ENCODE peak calls at places on chromosome 9, in ten cellular contexts. G, A, S, E, K, Z, J, R, F and U are unnamed samples.

GRCh38 chr9:93450817-93451761 is at the start of gene FAM120A:
- DNase-seq in G (no peak), A (peak), S (peak), E (peak), K (peak), Z (peak), J (peak), R (peak), F (peak), U (no peak)

GRCh38 chr9:97387936-97388684 is 23.8 kb upstream of the TDRD7 start:
- DNase-seq in G (no peak), A (no peak), S (no peak), E (no peak), K (no peak), Z (no peak), J (no peak), R (no peak), F (no peak), U (no peak)

GRCh38 chr9:70263421-70263820 is 4.6 kb downstream of the SMC5 start:
- DNase-seq in G (no peak), A (no peak), S (no peak), E (no peak), K (no peak), Z (peak), J (no peak), R (peak), F (no peak), U (no peak)

GRCh38 chr9:74777136-74777879 is 110.4 kb downstream of the TRPM6 start:
- DNase-seq in G (no peak), A (peak), S (peak), E (peak), K (peak), Z (peak), J (no peak), R (peak), F (peak), U (no peak)

GRCh38 chr9:71115448-71115975 is 5.9 kb downstream of the TRPM3 start:
- DNase-seq in G (no peak), A (no peak), S (no peak), E (no peak), K (no peak), Z (no peak), J (no peak), R (no peak), F (no peak), U (no peak)

GRCh38 chr9:129597355-129598088 is 23.4 kb downstream of the C9orf50 start:
- DNase-seq in G (no peak), A (peak), S (no peak), E (peak), K (peak), Z (peak), J (peak), R (peak), F (peak), U (no peak)

GRCh38 chr9:100473271-100474081 is 527 bp downstream of the TMEFF1 start:
- DNase-seq in G (no peak), A (peak), S (no peak), E (peak), K (peak), Z (peak), J (no peak), R (peak), F (no peak), U (no peak)

GRCh38 chr9:107488400-107489143 is 997 bp downstream of the KLF4 start:
- DNase-seq in G (no peak), A (peak), S (peak), E (peak), K (peak), Z (peak), J (peak), R (peak), F (peak), U (no peak)

GRCh38 chr9:132647806-132648205 is 22.0 kb downstream of the DDX31 start:
- DNase-seq in G (no peak), A (no peak), S (no peak), E (no peak), K (no peak), Z (peak), J (no peak), R (no peak), F (no peak), U (no peak)

GRCh38 chr9:74940600-74940999 is 12.1 kb downstream of the C9orf40 start:
- DNase-seq in G (no peak), A (no peak), S (no peak), E (no peak), K (no peak), Z (peak), J (no peak), R (no peak), F (no peak), U (no peak)

GRCh38 chr9:87546704-87547103 is 49.0 kb downstream of the DAPK1 start:
- DNase-seq in G (no peak), A (no peak), S (peak), E (no peak), K (no peak), Z (no peak), J (no peak), R (peak), F (no peak), U (no peak)

GRCh38 chr9:8365029-8365428 is 565.5 kb upstream of the DMAC1 start:
- DNase-seq in G (no peak), A (no peak), S (peak), E (no peak), K (no peak), Z (peak), J (no peak), R (peak), F (no peak), U (no peak)

GRCh38 chr9:99354104-99354503 is 132.0 kb downstream of the SEC61B start:
- DNase-seq in G (no peak), A (no peak), S (no peak), E (no peak), K (no peak), Z (no peak), J (no peak), R (no peak), F (no peak), U (no peak)

GRCh38 chr9:126756876-126757415 is 47.9 kb upstream of the ZBTB43 start:
- DNase-seq in G (no peak), A (no peak), S (no peak), E (no peak), K (no peak), Z (no peak), J (no peak), R (no peak), F (no peak), U (no peak)

GRCh38 chr9:96020822-96021615 is 145.5 kb downstream of the ERCC6L2 start:
- DNase-seq in G (no peak), A (no peak), S (peak), E (peak), K (no peak), Z (no peak), J (no peak), R (peak), F (no peak), U (no peak)

GRCh38 chr9:93080406-93080805 is 15.6 kb upstream of the CARD19 start:
- DNase-seq in G (no peak), A (no peak), S (no peak), E (peak), K (no peak), Z (no peak), J (peak), R (no peak), F (no peak), U (no peak)

GRCh38 chr9:17613723-17614122 is 34.9 kb downstream of the SH3GL2 start:
- DNase-seq in G (peak), A (no peak), S (no peak), E (no peak), K (no peak), Z (peak), J (no peak), R (peak), F (no peak), U (peak)

GRCh38 chr9:98087420-98088354 is 31.2 kb downstream of the NANS start:
- DNase-seq in G (no peak), A (peak), S (peak), E (peak), K (peak), Z (peak), J (peak), R (peak), F (peak), U (no peak)

GRCh38 chr9:131237931-131238401 is 38.3 kb downstream of the FAM78A start:
- DNase-seq in G (no peak), A (peak), S (peak), E (peak), K (peak), Z (peak), J (peak), R (peak), F (peak), U (peak)

GRCh38 chr9:126612329-126612812 is 1.4 kb upstream of the LMX1B start:
- DNase-seq in G (no peak), A (no peak), S (no peak), E (no peak), K (no peak), Z (no peak), J (no peak), R (no peak), F (no peak), U (no peak)

GRCh38 chr9:119852399-119852798 is 483.2 kb upstream of the BRINP1 start:
- DNase-seq in G (no peak), A (no peak), S (no peak), E (no peak), K (no peak), Z (no peak), J (no peak), R (no peak), F (no peak), U (no peak)

GRCh38 chr9:12185856-12186255 is 507.3 kb upstream of the TYRP1 start:
- DNase-seq in G (no peak), A (no peak), S (no peak), E (no peak), K (no peak), Z (no peak), J (no peak), R (no peak), F (no peak), U (no peak)

GRCh38 chr9:77575785-77576184 is 72.3 kb downstream of the GNA14 start:
- DNase-seq in G (no peak), A (no peak), S (no peak), E (no peak), K (no peak), Z (peak), J (no peak), R (peak), F (no peak), U (no peak)

GRCh38 chr9:114138537-114138936 is 16.8 kb upstream of the COL27A1 start:
- DNase-seq in G (no peak), A (no peak), S (no peak), E (no peak), K (no peak), Z (no peak), J (no peak), R (no peak), F (no peak), U (no peak)

GRCh38 chr9:11312976-11313375 is 700.2 kb upstream of the PTPRD start:
- DNase-seq in G (no peak), A (no peak), S (peak), E (no peak), K (no peak), Z (no peak), J (peak), R (no peak), F (no peak), U (no peak)

GRCh38 chr9:91489391-91489899 is 65.8 kb upstream of the NFIL3 start:
- DNase-seq in G (no peak), A (no peak), S (peak), E (no peak), K (no peak), Z (peak), J (no peak), R (peak), F (no peak), U (peak)

DNA sequence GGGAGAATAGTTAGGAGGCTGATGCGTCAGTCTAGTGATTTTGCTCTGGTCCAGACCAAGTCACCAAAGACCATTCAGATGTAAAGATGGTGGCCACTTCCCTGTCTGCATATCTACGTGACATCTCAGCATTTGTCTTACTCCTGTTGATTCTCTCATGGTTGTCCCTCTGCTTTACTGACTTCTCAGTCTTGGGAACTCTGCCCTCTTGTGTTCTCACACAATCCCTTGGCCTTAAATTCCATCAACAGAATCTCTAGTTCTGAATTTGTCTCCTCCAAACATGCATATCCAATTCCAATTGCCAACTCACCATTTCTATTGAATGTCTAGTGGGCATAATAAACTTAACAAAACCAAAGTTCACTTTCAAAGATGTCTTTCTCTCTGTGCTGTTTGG is 147.8 kb downstream of the SLC24A2 start:
- DNase-seq in G (no peak), A (no peak), S (no peak), E (no peak), K (no peak), Z (no peak), J (no peak), R (peak), F (no peak), U (peak)
- TF ChIP-seq CTCF in G (peak), A (no peak), S (no peak), E (no peak), K (no peak), Z (no peak), J (no peak), R (no peak), F (no peak), U (peak)

GRCh38 chr9:33273266-33273971 is 8.6 kb downstream of the CHMP5 start:
- DNase-seq in G (no peak), A (no peak), S (no peak), E (no peak), K (no peak), Z (peak), J (no peak), R (no peak), F (no peak), U (no peak)
- H3K4me3 ChIP-seq in G (no peak), A (no peak), S (no peak), E (no peak), K (no peak), Z (no peak), J (no peak), R (no peak), F (no peak), U (no peak)

GRCh38 chr9:14870086-14870485 is 40.1 kb downstream of the FREM1 start:
- DNase-seq in G (no peak), A (no peak), S (no peak), E (no peak), K (no peak), Z (no peak), J (no peak), R (no peak), F (no peak), U (no peak)
- TF ChIP-seq CTCF in G (no peak), A (no peak), S (no peak), E (no peak), K (no peak), Z (no peak), J (no peak), R (no peak), F (no peak), U (no peak)

DNA sequence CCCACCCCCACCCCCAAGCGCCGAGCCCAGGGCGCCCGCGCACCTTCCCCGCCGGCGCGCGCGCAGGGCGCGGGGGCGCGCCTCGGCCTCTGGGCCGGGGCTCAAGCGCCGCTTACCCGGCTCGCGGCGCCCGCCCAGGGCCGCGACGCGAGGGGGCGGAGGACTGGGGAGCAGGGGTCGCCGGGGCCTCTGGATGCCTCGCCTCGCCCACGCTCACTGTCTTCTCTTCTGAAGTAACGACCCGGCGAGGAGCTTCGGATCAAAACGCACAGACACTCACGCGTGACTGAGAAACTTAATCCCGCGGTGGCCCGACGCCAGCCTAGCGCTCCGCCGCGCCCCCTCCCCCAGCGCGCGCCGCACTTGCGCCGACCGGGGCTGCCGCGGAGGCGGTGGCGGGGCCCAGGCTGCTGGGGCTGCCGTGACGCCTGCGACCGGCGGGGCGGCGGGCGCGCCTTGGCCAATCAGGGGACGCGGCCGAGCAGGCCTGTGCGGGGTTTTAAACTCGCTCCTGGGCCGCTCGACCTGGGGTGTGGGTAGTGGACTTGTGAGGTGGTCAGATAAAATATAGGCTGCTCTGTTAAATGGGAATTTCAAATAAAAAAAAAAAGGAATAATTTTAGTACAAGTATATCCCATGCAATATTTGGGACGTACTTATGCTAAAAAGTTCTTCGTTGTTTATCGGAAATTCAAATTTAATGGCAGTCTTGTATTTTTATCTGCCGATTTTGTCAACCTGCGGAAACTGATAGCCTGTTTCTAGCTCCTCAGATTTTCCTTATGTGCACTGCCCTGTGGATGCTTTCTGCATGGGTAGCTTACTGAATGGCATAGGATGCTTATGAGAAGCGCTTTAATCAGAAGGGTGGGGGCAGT is at the start of gene MPDZ:
- DNase-seq in G (no peak), A (peak), S (peak), E (peak), K (peak), Z (peak), J (peak), R (peak), F (peak), U (no peak)
- H3K4me3 ChIP-seq in G (peak), A (peak), S (peak), E (peak), K (peak), Z (peak), J (peak), R (peak), F (peak), U (peak)

DNA sequence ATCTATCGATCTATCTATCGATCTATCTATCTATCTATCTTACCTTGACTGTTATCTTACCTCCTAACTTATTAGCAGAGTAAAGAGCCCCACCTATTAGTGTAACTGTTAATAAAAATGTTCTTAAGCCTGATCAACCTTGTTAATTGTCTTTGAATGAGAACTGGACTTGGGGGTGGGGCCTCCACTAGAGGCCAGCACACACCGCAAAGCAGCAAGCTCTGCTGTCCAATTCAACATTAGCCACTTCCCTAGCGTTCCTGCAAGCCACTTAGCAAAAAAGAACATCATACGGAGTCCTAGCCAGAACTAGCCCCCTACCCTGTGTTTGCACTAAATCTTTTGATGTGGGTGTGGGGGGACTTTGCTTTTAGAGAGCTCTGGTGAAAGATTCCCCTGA is 515.8 kb downstream of the KDM4C start:
- DNase-seq in G (no peak), A (no peak), S (no peak), E (no peak), K (no peak), Z (peak), J (no peak), R (peak), F (peak), U (peak)
- TF ChIP-seq CTCF in G (peak), A (peak), S (peak), E (peak), K (no peak), Z (peak), J (peak), R (peak), F (peak), U (peak)

DNA sequence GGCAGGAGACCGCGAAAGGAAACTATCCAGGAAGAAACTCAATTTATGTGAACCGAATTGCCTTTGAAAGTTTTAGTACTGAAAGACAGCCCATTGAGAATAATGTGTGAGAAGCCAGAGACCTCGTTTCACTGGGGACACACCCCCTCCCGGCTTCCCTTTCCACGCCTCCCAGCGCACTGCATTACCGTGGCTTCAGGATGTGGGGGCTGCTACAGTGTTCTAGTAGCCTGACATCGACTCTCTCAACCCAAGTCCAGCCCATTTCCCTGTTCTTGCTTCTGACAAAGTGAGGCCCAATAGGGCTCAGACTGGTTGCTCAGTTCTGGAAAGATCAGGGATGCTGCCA is 3.5 kb downstream of the PAX5 start:
- DNase-seq in G (no peak), A (no peak), S (no peak), E (no peak), K (no peak), Z (no peak), J (no peak), R (no peak), F (no peak), U (no peak)
- H3K4me3 ChIP-seq in G (no peak), A (no peak), S (no peak), E (no peak), K (no peak), Z (no peak), J (no peak), R (no peak), F (no peak), U (no peak)

GRCh38 chr9:3477236-3477834 is 48.5 kb downstream of the RFX3 start:
- DNase-seq in G (no peak), A (no peak), S (no peak), E (no peak), K (no peak), Z (no peak), J (no peak), R (no peak), F (no peak), U (no peak)

GRCh38 chr9:3475300-3476020 is 50.3 kb downstream of the RFX3 start:
- DNase-seq in G (no peak), A (peak), S (no peak), E (no peak), K (no peak), Z (no peak), J (no peak), R (no peak), F (no peak), U (no peak)

GRCh38 chr9:3468407-3469205 is 57.2 kb downstream of the RFX3 start:
- DNase-seq in G (no peak), A (no peak), S (no peak), E (no peak), K (no peak), Z (no peak), J (no peak), R (no peak), F (no peak), U (no peak)

GRCh38 chr9:3474821-3475220 is 51.0 kb downstream of the RFX3 start:
- DNase-seq in G (no peak), A (no peak), S (no peak), E (no peak), K (no peak), Z (no peak), J (no peak), R (no peak), F (no peak), U (no peak)

DNA sequence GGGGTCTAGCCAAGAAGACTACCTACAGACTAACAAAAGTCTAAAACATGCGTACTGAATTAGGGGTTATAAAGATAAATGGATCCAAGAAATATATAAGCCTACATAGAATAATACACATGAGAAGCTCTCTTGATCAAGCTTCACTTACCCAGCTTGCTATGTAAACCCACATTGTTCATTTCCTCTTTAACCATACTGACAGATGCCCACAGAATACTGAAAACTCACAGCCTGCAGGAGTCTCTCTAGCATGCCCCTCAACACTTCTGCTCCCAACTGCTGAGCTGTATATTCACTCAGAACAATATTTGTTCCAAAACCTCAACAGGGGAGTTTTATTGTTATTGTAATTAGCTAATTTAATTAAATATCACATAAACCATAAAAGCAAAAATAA is 52.4 kb downstream of the RFX3 start:
- DNase-seq in G (no peak), A (no peak), S (no peak), E (no peak), K (no peak), Z (no peak), J (no peak), R (no peak), F (no peak), U (no peak)
- TF ChIP-seq CTCF in G (no peak), A (no peak), S (no peak), E (no peak), K (no peak), Z (no peak), J (no peak), R (no peak), F (no peak), U (no peak)